ENCODE peak calls at places on chromosomes 2 and 18, in six cellular contexts. V is spleen, X is thoracic aorta, D is sigmoid colon, A is A549, W is endothelial cell of umbilical vein. R is an unnamed sample.

GRCh38 chr2:151728736-151729415 is 5.4 kb downstream of the NEB start:
- DNase-seq in V (no peak), X (no peak), D (no peak), A (peak; percentile 11), W (no peak), R (no peak)

GRCh38 chr2:138615257-138615656 is 113.7 kb downstream of the SPOPL start:
- DNase-seq in V (no peak), X (no peak), D (no peak), A (peak; percentile 14), W (no peak), R (peak; percentile 36)

GRCh38 chr2:41395692-41396091 is 652.1 kb upstream of the PKDCC start:
- DNase-seq in V (no peak), X (no peak), D (no peak), A (no peak), W (no peak), R (no peak)

GRCh38 chr2:71743995-71744675 is 290.8 kb downstream of the DYSF start:
- DNase-seq in V (no peak), X (no peak), D (peak; percentile 62), A (no peak), W (peak; percentile 57), R (no peak)

GRCh38 chr2:238512247-238512867 is 85.6 kb downstream of the ASB1 start:
- DNase-seq in V (peak; percentile 47), X (no peak), D (no peak), A (no peak), W (no peak), R (no peak)

GRCh38 chr2:223884399-223884798 is 47.0 kb upstream of the AP1S3 start:
- DNase-seq in V (no peak), X (no peak), D (no peak), A (no peak), W (no peak), R (no peak)

GRCh38 chr2:235270951-235271350 is 222.9 kb upstream of the AGAP1 start:
- DNase-seq in V (no peak), X (no peak), D (no peak), A (no peak), W (no peak), R (no peak)

GRCh38 chr2:136206613-136207012 is 88.7 kb upstream of the CXCR4 start:
- DNase-seq in V (peak; percentile 92), X (no peak), D (no peak), A (no peak), W (no peak), R (no peak)

GRCh38 chr2:13858626-13859025 is 773.9 kb upstream of the LRATD1 start:
- DNase-seq in V (no peak), X (no peak), D (no peak), A (no peak), W (no peak), R (no peak)

GRCh38 chr18:35444636-35445035 is 53.1 kb downstream of the INO80C start:
- DNase-seq in V (no peak), X (no peak), D (no peak), A (no peak), W (no peak), R (no peak)

GRCh38 chr2:61277756-61278155 is 115.8 kb downstream of the C2orf74 start:
- DNase-seq in V (no peak), X (no peak), D (no peak), A (no peak), W (no peak), R (no peak)

GRCh38 chr18:72375628-72376027 is 168.5 kb downstream of the CBLN2 start:
- DNase-seq in V (no peak), X (no peak), D (no peak), A (no peak), W (no peak), R (no peak)

GRCh38 chr2:96524482-96525210 is 11.9 kb upstream of the ARID5A start:
- DNase-seq in V (no peak), X (no peak), D (peak; percentile 29), A (no peak), W (no peak), R (no peak)

GRCh38 chr2:170525566-170525900 is 189.6 kb upstream of the SP5 start:
- DNase-seq in V (no peak), X (peak; percentile 76), D (peak; percentile 96), A (peak; percentile 60), W (peak; percentile 96), R (peak; percentile 96)

GRCh38 chr2:100975521-100975785 is 26.6 kb upstream of the RPL31 start:
- DNase-seq in V (no peak), X (no peak), D (peak; percentile 24), A (no peak), W (no peak), R (no peak)

GRCh38 chr18:48942554-48943261 is 8.1 kb downstream of the SMAD7 start:
- DNase-seq in V (no peak), X (no peak), D (no peak), A (peak; percentile 92), W (peak; percentile 42), R (peak; percentile 81)

GRCh38 chr18:48944634-48945033 is 6.1 kb downstream of the SMAD7 start:
- DNase-seq in V (no peak), X (no peak), D (no peak), A (no peak), W (no peak), R (no peak)

GRCh38 chr18:48942086-48942485 is 8.7 kb downstream of the SMAD7 start:
- DNase-seq in V (no peak), X (no peak), D (no peak), A (no peak), W (no peak), R (no peak)

GRCh38 chr18:48943736-48944527 is 6.8 kb downstream of the SMAD7 start:
- DNase-seq in V (no peak), X (no peak), D (no peak), A (no peak), W (peak; percentile 28), R (no peak)

GRCh38 chr18:48943333-48943732 is 7.4 kb downstream of the SMAD7 start:
- DNase-seq in V (peak; percentile 65), X (no peak), D (no peak), A (no peak), W (no peak), R (no peak)
- H3K4me3 ChIP-seq in V (no peak overlapping the region), X (peak overlapping the region; percentile 96), D (no peak overlapping the region), A (peak overlapping the region; percentile 80), W (no peak overlapping the region), R (peak overlapping the region; percentile 27)

GRCh38 chr2:128369626-128370467 is 51.2 kb upstream of the HS6ST1 start:
- DNase-seq in V (peak; percentile 65), X (no peak), D (peak; percentile 55), A (no peak), W (no peak), R (no peak)
- TF ChIP-seq CTCF in V (no peak), X (no peak), D (no peak), A (no peak), W (no peak), R (no peak)

GRCh38 chr2:16622399-16622968 is 43.1 kb downstream of the CYRIA start:
- DNase-seq in V (no peak), X (no peak), D (no peak), A (no peak), W (no peak), R (no peak)
- H3K4me3 ChIP-seq in V (peak overlapping the region; percentile 33), X (no peak overlapping the region), D (no peak overlapping the region), A (no peak overlapping the region), W (no peak overlapping the region), R (no peak overlapping the region)

GRCh38 chr18:63758616-63759015 is 16.6 kb upstream of the SERPINB7 start:
- DNase-seq in V (no peak), X (no peak), D (no peak), A (no peak), W (no peak), R (no peak)
- TF ChIP-seq CTCF in V (no peak), X (no peak), D (no peak), A (no peak), W (no peak), R (no peak)

GRCh38 chr2:52181080-52181479 is 1149.1 kb upstream of the NRXN1 start:
- DNase-seq in V (no peak), X (no peak), D (no peak), A (no peak), W (no peak), R (no peak)

DNA sequence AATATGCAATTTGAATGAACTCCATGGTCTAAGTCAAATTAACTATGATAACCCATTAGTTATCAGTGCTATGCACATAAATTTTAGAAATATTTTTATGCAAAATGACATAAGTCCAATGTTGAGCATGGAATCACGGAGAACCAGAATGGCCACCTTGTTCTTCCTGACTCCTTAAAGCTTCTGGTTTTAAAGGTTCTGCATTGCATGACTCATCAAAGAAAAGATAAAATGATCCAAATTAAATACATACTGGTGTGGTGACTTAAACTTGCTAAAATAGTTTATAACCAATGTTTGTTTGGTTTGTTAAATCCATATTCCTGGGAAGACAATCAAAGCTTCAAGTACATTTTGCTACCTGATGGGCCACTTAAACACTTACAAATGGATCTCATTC is 1146.9 kb upstream of the NRXN1 start:
- DNase-seq in V (no peak), X (no peak), D (no peak), A (no peak), W (no peak), R (no peak)
- H3K4me3 ChIP-seq in V (no peak overlapping the region), X (no peak overlapping the region), D (no peak overlapping the region), A (no peak overlapping the region), W (no peak overlapping the region), R (no peak overlapping the region)

DNA sequence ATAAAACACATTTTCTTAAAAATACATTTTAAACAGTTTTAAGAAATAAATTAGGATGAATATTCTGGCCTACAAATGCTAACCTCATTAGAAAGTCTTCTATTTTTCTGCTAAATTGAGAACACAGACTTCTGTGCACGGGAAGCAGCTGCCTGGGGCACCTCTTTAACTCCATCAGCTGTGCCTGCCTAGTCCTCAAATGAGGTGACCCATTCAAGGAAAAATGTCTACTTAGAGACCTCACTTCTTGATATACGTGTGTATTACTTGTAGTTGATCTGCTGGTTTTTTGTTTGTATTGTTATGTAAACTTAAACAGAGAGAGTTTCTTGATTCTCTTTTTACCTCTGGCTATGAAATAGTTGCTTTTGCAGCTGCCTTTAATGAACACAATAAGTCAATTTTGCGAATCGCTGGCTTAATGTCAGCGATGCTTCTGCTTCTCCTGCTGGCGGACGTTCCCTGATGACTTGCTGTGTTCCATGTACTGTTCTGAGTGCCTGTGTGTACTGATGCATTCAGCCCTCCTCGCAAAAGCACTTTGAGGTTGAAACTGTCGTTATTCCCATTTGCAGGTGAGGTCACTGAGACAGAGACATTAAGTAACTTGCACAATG is 88.7 kb upstream of the TXNDC2 start:
- DNase-seq in V (no peak), X (no peak), D (no peak), A (no peak), W (no peak), R (no peak)
- TF ChIP-seq CTCF in V (no peak), X (no peak), D (no peak), A (no peak), W (no peak), R (no peak)

DNA sequence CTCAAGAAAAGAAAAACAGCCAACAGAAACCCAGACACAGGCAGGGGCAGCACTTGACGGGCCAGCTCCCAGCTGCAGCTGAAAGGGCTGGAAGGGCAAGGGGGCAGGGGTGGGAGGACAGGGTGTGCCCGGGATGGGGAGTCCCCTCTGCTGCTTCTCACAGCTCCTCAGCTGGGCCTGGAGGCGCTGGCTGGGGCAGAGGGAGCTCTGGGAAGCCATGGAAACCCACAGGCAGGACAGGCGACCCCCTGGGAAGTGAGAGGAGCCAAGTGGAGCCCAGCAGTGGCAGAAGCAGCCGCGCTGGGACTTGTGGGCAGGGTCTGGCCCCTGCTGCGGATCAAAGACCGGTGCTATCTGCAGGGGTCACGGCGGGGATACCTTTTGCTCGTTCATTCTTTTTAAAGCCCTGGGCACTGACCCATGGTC is 20.7 kb downstream of the OTOF start:
- DNase-seq in V (peak; percentile 72), X (no peak), D (peak; percentile 59), A (no peak), W (no peak), R (no peak)
- H3K4me3 ChIP-seq in V (peak overlapping the region; percentile 38), X (no peak overlapping the region), D (no peak overlapping the region), A (no peak overlapping the region), W (no peak overlapping the region), R (no peak overlapping the region)

R was measured in retinal pigment epithelial cell.